ENCODE peak calls at places on chromosome 1, in nine cellular contexts. One of them, this sample, is unnamed.

GRCh38 chr1:58515794-58516401 is 30.6 kb downstream of the OMA1 start:
- DNase-seq in GM06990: peak; percentile 10
- DNase-seq in sigmoid colon: peak; percentile 73
- DNase-seq in right lobe of liver: no peak
- DNase-seq in tibial nerve: peak; percentile 21
- DNase-seq in GM23338: peak; percentile 90
- DNase-seq in body of pancreas: peak; percentile 52
- DNase-seq in IMR-90: peak; percentile 85
- DNase-seq in left lung: peak; percentile 37
- DNase-seq in this sample: peak; percentile 88

GRCh38 chr1:119286587-119287181 is 81.9 kb upstream of the HAO2 start:
- DNase-seq in GM06990: no peak
- DNase-seq in left lung: no peak
- DNase-seq in right lobe of liver: no peak
- DNase-seq in sigmoid colon: no peak
- DNase-seq in tibial nerve: no peak
- DNase-seq in body of pancreas: no peak
- DNase-seq in IMR-90: peak; percentile 4
- DNase-seq in GM23338: peak; percentile 90
- DNase-seq in this sample: peak; percentile 73

GRCh38 chr1:56877973-56878372 is 23.4 kb downstream of the C8A start:
- DNase-seq in left lung: no peak
- DNase-seq in GM06990: no peak
- DNase-seq in sigmoid colon: no peak
- DNase-seq in GM23338: no peak
- DNase-seq in body of pancreas: no peak
- DNase-seq in IMR-90: peak; percentile 18
- DNase-seq in tibial nerve: no peak
- DNase-seq in right lobe of liver: no peak
- DNase-seq in this sample: no peak

GRCh38 chr1:70617728-70618127 is 206.7 kb downstream of the CTH start:
- DNase-seq in GM06990: no peak
- DNase-seq in body of pancreas: no peak
- DNase-seq in left lung: no peak
- DNase-seq in right lobe of liver: no peak
- DNase-seq in IMR-90: no peak
- DNase-seq in tibial nerve: no peak
- DNase-seq in GM23338: peak; percentile 53
- DNase-seq in sigmoid colon: no peak
- DNase-seq in this sample: no peak

GRCh38 chr1:43300661-43301094 is at the start of gene TIE1:
- DNase-seq in right lobe of liver: peak; percentile 56
- DNase-seq in left lung: no peak
- DNase-seq in GM06990: no peak
- DNase-seq in tibial nerve: no peak
- DNase-seq in sigmoid colon: no peak
- DNase-seq in body of pancreas: no peak
- DNase-seq in IMR-90: no peak
- DNase-seq in GM23338: no peak
- DNase-seq in this sample: no peak

GRCh38 chr1:215459136-215459535 is 108.0 kb upstream of the KCTD3 start:
- DNase-seq in sigmoid colon: no peak
- DNase-seq in left lung: no peak
- DNase-seq in right lobe of liver: no peak
- DNase-seq in tibial nerve: no peak
- DNase-seq in body of pancreas: no peak
- DNase-seq in GM23338: no peak
- DNase-seq in GM06990: no peak
- DNase-seq in IMR-90: peak; percentile 4
- DNase-seq in this sample: no peak

GRCh38 chr1:47804127-47804526 is 193.1 kb downstream of the TRABD2B start:
- DNase-seq in right lobe of liver: no peak
- DNase-seq in body of pancreas: no peak
- DNase-seq in IMR-90: no peak
- DNase-seq in GM23338: no peak
- DNase-seq in sigmoid colon: no peak
- DNase-seq in tibial nerve: no peak
- DNase-seq in GM06990: no peak
- DNase-seq in left lung: no peak
- DNase-seq in this sample: no peak

GRCh38 chr1:210366767-210367166 is 38.1 kb downstream of the HHAT start:
- DNase-seq in GM23338: peak; percentile 45
- DNase-seq in tibial nerve: no peak
- DNase-seq in GM06990: no peak
- DNase-seq in IMR-90: no peak
- DNase-seq in sigmoid colon: no peak
- DNase-seq in right lobe of liver: no peak
- DNase-seq in left lung: no peak
- DNase-seq in body of pancreas: no peak
- DNase-seq in this sample: no peak

GRCh38 chr1:89841507-89841906 is 20.7 kb downstream of the LRRC8D start:
- DNase-seq in tibial nerve: no peak
- DNase-seq in IMR-90: no peak
- DNase-seq in GM06990: no peak
- DNase-seq in GM23338: no peak
- DNase-seq in right lobe of liver: no peak
- DNase-seq in body of pancreas: peak; percentile 17
- DNase-seq in sigmoid colon: no peak
- DNase-seq in left lung: no peak
- DNase-seq in this sample: no peak

GRCh38 chr1:89844860-89845259 is 24.0 kb downstream of the LRRC8D start:
- DNase-seq in body of pancreas: no peak
- DNase-seq in GM23338: no peak
- DNase-seq in left lung: no peak
- DNase-seq in right lobe of liver: no peak
- DNase-seq in tibial nerve: no peak
- DNase-seq in GM06990: no peak
- DNase-seq in sigmoid colon: no peak
- DNase-seq in IMR-90: no peak
- DNase-seq in this sample: no peak

GRCh38 chr1:89844236-89844807 is 23.5 kb downstream of the LRRC8D start:
- DNase-seq in GM06990: no peak
- DNase-seq in body of pancreas: no peak
- DNase-seq in IMR-90: peak; percentile 55
- DNase-seq in tibial nerve: no peak
- DNase-seq in left lung: no peak
- DNase-seq in sigmoid colon: no peak
- DNase-seq in right lobe of liver: no peak
- DNase-seq in GM23338: no peak
- DNase-seq in this sample: peak; percentile 43

GRCh38 chr1:89842547-89843278 is 21.9 kb downstream of the LRRC8D start:
- DNase-seq in sigmoid colon: no peak
- DNase-seq in left lung: no peak
- DNase-seq in body of pancreas: no peak
- DNase-seq in right lobe of liver: no peak
- DNase-seq in IMR-90: peak; percentile 57
- DNase-seq in GM06990: no peak
- DNase-seq in GM23338: no peak
- DNase-seq in tibial nerve: no peak
- DNase-seq in this sample: peak; percentile 68

DNA sequence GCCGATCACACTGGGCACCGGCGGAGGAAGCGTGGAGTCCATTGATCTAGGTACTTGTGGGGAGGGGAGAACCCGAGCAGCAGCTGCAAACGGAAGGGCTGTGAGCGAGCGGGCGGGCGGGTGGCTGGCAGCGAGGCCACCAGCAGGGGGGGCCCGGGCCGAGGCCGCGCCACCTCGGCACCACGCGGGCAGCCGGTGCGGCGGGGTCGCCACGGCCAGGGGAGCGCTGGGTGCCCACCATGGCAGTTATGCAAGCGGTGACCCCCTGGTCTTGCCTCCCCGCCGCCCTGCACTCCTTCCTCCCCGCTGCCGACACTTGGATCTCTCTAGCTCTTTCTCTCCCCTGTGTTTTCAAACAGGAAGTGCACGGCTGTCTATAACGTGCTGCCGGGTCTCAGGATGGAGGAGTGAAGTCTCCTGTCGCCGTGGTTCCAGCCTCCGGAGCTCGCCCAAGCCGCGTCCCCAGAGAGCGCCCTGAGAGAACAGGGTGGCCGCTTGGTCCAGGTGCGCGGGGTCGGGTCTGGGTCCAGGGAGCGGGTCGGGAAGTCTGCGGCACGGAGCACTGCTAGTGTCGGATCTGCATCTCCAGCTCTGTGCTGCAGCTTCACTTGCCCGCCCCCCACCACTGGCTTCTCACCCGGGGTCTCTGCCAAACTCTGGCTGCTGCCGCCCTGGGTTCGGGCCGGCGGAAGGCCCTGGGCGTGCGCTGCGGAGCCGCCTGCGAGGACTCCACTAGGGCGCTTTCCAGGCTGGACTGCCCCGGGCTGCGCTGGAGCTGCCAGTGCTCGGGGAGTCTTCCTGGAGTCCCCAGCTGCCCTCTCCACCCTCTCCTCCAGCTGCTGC is 22.7 kb downstream of the LRRC8D start:
- DNase-seq in GM06990: peak; percentile 87
- DNase-seq in body of pancreas: peak; percentile 76
- DNase-seq in GM23338: peak; percentile 86
- DNase-seq in left lung: peak; percentile 78
- DNase-seq in IMR-90: peak; percentile 66
- DNase-seq in sigmoid colon: peak; percentile 77
- DNase-seq in tibial nerve: peak; percentile 35
- DNase-seq in right lobe of liver: peak; percentile 85
- DNase-seq in this sample: peak; percentile 70
- TF ChIP-seq CTCF in GM06990: peak; percentile 47
- TF ChIP-seq CTCF in body of pancreas: peak; percentile 41
- TF ChIP-seq CTCF in GM23338: peak; percentile 46
- TF ChIP-seq CTCF in left lung: peak; percentile 73
- TF ChIP-seq CTCF in IMR-90: peak; percentile 64
- TF ChIP-seq CTCF in sigmoid colon: peak; percentile 75
- TF ChIP-seq CTCF in tibial nerve: peak; percentile 86
- TF ChIP-seq CTCF in right lobe of liver: peak; percentile 70
- TF ChIP-seq CTCF in this sample: peak; percentile 45

GRCh38 chr1:10495475-10495817 is 20.7 kb downstream of the PEX14 start:
- DNase-seq in left lung: no peak
- DNase-seq in tibial nerve: no peak
- DNase-seq in GM06990: no peak
- DNase-seq in body of pancreas: no peak
- DNase-seq in sigmoid colon: no peak
- DNase-seq in right lobe of liver: no peak
- DNase-seq in GM23338: no peak
- DNase-seq in IMR-90: no peak
- DNase-seq in this sample: no peak
- H3K4me3 ChIP-seq in left lung: no peak overlapping the region
- H3K4me3 ChIP-seq in tibial nerve: peak overlapping the region; percentile 23
- H3K4me3 ChIP-seq in GM06990: peak overlapping the region; percentile 38
- H3K4me3 ChIP-seq in body of pancreas: no peak overlapping the region
- H3K4me3 ChIP-seq in sigmoid colon: peak overlapping the region; percentile 24
- H3K4me3 ChIP-seq in right lobe of liver: no peak overlapping the region
- H3K4me3 ChIP-seq in GM23338: no peak overlapping the region
- H3K4me3 ChIP-seq in IMR-90: no peak overlapping the region
- H3K4me3 ChIP-seq in this sample: no peak overlapping the region

GRCh38 chr1:170671629-170671963 is 7.7 kb downstream of the PRRX1 start:
- DNase-seq in sigmoid colon: no peak
- DNase-seq in GM23338: no peak
- DNase-seq in left lung: no peak
- DNase-seq in body of pancreas: no peak
- DNase-seq in GM06990: no peak
- DNase-seq in tibial nerve: no peak
- DNase-seq in IMR-90: no peak
- DNase-seq in right lobe of liver: no peak
- DNase-seq in this sample: no peak

GRCh38 chr1:170669036-170669435 is 5.1 kb downstream of the PRRX1 start:
- DNase-seq in GM23338: peak; percentile 32
- DNase-seq in tibial nerve: no peak
- DNase-seq in GM06990: no peak
- DNase-seq in left lung: no peak
- DNase-seq in sigmoid colon: no peak
- DNase-seq in IMR-90: no peak
- DNase-seq in right lobe of liver: no peak
- DNase-seq in body of pancreas: no peak
- DNase-seq in this sample: no peak

GRCh38 chr1:170668301-170668789 is 4.4 kb downstream of the PRRX1 start:
- DNase-seq in tibial nerve: no peak
- DNase-seq in body of pancreas: no peak
- DNase-seq in sigmoid colon: no peak
- DNase-seq in GM06990: no peak
- DNase-seq in GM23338: peak; percentile 73
- DNase-seq in left lung: no peak
- DNase-seq in IMR-90: no peak
- DNase-seq in right lobe of liver: no peak
- DNase-seq in this sample: no peak

GRCh38 chr1:170669586-170670332 is 5.8 kb downstream of the PRRX1 start:
- DNase-seq in GM23338: peak; percentile 44
- DNase-seq in GM06990: no peak
- DNase-seq in left lung: no peak
- DNase-seq in right lobe of liver: no peak
- DNase-seq in sigmoid colon: no peak
- DNase-seq in IMR-90: no peak
- DNase-seq in body of pancreas: no peak
- DNase-seq in tibial nerve: no peak
- DNase-seq in this sample: no peak

DNA sequence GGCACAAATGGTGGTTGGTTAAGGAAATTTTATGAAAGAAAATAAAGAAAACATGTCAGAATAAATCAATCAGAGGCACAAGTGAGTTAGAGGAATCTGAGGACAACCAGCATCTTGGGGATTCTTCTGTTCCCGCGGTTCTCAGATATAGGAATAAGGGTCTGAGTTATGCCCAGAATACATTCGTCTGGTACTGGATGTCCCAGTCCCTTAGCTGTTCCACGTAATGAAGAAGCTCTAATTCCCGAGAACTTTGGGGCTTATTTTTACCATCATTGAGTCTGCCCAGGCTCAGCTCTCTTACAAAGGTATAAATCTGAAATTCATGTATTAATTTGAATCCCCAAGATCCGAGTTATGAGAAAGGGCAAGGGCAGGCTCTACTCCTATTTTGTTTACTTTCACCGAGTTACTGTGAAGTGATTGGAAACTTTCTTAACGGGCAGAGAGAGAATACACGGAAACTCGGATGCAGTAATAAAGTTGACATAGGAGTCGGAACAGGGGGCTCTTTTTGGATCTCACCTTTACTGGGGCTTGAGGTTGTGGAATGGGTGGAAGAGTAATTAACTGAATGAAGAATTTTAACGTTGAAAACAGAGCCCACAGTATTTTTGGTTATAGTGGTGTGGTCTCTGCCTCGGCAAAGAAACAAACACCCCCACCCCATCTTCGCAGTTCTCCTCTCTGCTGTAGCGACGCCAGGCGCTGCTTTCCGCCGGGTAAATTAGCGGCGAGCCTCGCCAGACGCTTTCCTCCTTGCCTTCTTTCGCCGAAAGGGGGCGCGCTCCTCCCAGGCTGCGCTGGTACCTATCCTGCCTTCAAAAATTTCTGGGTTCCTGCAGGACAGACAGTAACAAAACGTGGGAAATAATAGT is 7.1 kb downstream of the PRRX1 start:
- DNase-seq in sigmoid colon: no peak
- DNase-seq in tibial nerve: peak; percentile 62
- DNase-seq in GM06990: no peak
- DNase-seq in GM23338: peak; percentile 82
- DNase-seq in body of pancreas: no peak
- DNase-seq in right lobe of liver: no peak
- DNase-seq in left lung: peak; percentile 34
- DNase-seq in IMR-90: peak; percentile 37
- DNase-seq in this sample: peak; percentile 42
- TF ChIP-seq CTCF in sigmoid colon: peak; percentile 39
- TF ChIP-seq CTCF in tibial nerve: peak; percentile 67
- TF ChIP-seq CTCF in GM06990: peak; percentile 77
- TF ChIP-seq CTCF in GM23338: peak; percentile 97
- TF ChIP-seq CTCF in body of pancreas: peak; percentile 33
- TF ChIP-seq CTCF in right lobe of liver: peak; percentile 39
- TF ChIP-seq CTCF in left lung: peak; percentile 47
- TF ChIP-seq CTCF in IMR-90: peak; percentile 74
- TF ChIP-seq CTCF in this sample: peak; percentile 80

GRCh38 chr1:87224209-87224608 is 104.5 kb upstream of the LMO4 start:
- DNase-seq in left lung: no peak
- DNase-seq in right lobe of liver: no peak
- DNase-seq in GM06990: no peak
- DNase-seq in IMR-90: peak; percentile 100
- DNase-seq in GM23338: no peak
- DNase-seq in body of pancreas: no peak
- DNase-seq in tibial nerve: no peak
- DNase-seq in sigmoid colon: no peak
- DNase-seq in this sample: peak; percentile 98

GRCh38 chr1:87221008-87221407 is 107.7 kb upstream of the LMO4 start:
- DNase-seq in body of pancreas: no peak
- DNase-seq in left lung: no peak
- DNase-seq in sigmoid colon: no peak
- DNase-seq in GM23338: no peak
- DNase-seq in right lobe of liver: no peak
- DNase-seq in tibial nerve: no peak
- DNase-seq in IMR-90: peak; percentile 40
- DNase-seq in GM06990: no peak
- DNase-seq in this sample: no peak

GRCh38 chr1:87227651-87228050 is 101.0 kb upstream of the LMO4 start:
- DNase-seq in right lobe of liver: no peak
- DNase-seq in tibial nerve: no peak
- DNase-seq in IMR-90: no peak
- DNase-seq in sigmoid colon: no peak
- DNase-seq in body of pancreas: no peak
- DNase-seq in GM23338: no peak
- DNase-seq in left lung: no peak
- DNase-seq in GM06990: no peak
- DNase-seq in this sample: no peak

GRCh38 chr1:87231703-87232363 is 96.8 kb upstream of the LMO4 start:
- DNase-seq in tibial nerve: no peak
- DNase-seq in body of pancreas: no peak
- DNase-seq in GM23338: no peak
- DNase-seq in GM06990: no peak
- DNase-seq in IMR-90: no peak
- DNase-seq in left lung: no peak
- DNase-seq in right lobe of liver: no peak
- DNase-seq in sigmoid colon: no peak
- DNase-seq in this sample: no peak

DNA sequence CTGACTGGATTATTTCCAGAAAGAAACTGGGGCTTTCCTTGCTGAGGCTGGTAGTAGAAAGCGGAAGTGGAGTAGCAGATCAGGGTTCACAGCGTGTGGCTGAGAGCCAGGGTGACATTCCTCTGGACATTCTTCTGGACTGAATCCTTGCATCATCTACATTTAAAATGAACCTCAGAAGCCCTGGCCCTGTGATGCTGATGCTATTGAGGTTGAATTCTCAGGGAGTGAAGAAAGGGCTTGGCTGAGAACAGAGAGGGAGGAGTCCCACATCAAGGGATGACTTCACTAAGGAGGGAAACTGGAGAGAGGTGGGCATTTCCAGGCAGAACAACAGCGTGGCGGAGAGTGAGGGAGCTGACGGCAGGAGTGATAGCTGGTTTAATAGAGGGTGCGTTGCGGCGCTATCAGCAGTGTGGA is 102.3 kb upstream of the LMO4 start:
- DNase-seq in GM06990: no peak
- DNase-seq in left lung: peak; percentile 69
- DNase-seq in sigmoid colon: peak; percentile 83
- DNase-seq in GM23338: peak; percentile 73
- DNase-seq in tibial nerve: peak; percentile 71
- DNase-seq in IMR-90: peak; percentile 100
- DNase-seq in body of pancreas: peak; percentile 78
- DNase-seq in right lobe of liver: peak; percentile 64
- DNase-seq in this sample: peak; percentile 100
- H3K4me3 ChIP-seq in GM06990: no peak overlapping the region
- H3K4me3 ChIP-seq in left lung: no peak overlapping the region
- H3K4me3 ChIP-seq in sigmoid colon: no peak overlapping the region
- H3K4me3 ChIP-seq in GM23338: no peak overlapping the region
- H3K4me3 ChIP-seq in tibial nerve: peak overlapping the region; percentile 4
- H3K4me3 ChIP-seq in IMR-90: no peak overlapping the region
- H3K4me3 ChIP-seq in body of pancreas: no peak overlapping the region
- H3K4me3 ChIP-seq in right lobe of liver: no peak overlapping the region
- H3K4me3 ChIP-seq in this sample: no peak overlapping the region